ENCODE peak calls at places on chromosomes 6 and 20, in four cellular contexts. X, T, Y and P are unnamed samples.

GRCh38 chr6:110814488-110815259 is 595 bp downstream of the CDK19 start:
- DNase-seq in X (peak), T (peak), Y (no peak), P (peak)

GRCh38 chr20:17887331-17888030 is 81.1 kb downstream of the SNX5 start:
- DNase-seq in X (no peak), T (no peak), Y (no peak), P (no peak)

GRCh38 chr6:3418521-3419060 is 38.3 kb downstream of the SLC22A23 start:
- DNase-seq in X (no peak), T (no peak), Y (no peak), P (no peak)

GRCh38 chr20:17491041-17491440 is 40.1 kb downstream of the BFSP1 start:
- DNase-seq in X (no peak), T (no peak), Y (no peak), P (no peak)

GRCh38 chr20:10876558-10876957 is 202.8 kb upstream of the JAG1 start:
- DNase-seq in X (no peak), T (no peak), Y (no peak), P (no peak)

GRCh38 chr6:46490425-46491200 is 636 bp downstream of the RCAN2 start:
- DNase-seq in X (peak), T (peak), Y (no peak), P (peak)

GRCh38 chr6:36320475-36320874 is 16.2 kb downstream of the BNIP5 start:
- DNase-seq in X (no peak), T (no peak), Y (no peak), P (peak)

GRCh38 chr6:42698217-42698616 is 24.2 kb downstream of the PRPH2 start:
- DNase-seq in X (no peak), T (no peak), Y (no peak), P (no peak)

GRCh38 chr20:38268115-38268514 is 7.6 kb upstream of the KIAA1755 start:
- DNase-seq in X (no peak), T (no peak), Y (no peak), P (no peak)

GRCh38 chr6:11043961-11044711 is at the start of gene ELOVL2:
- DNase-seq in X (peak), T (peak), Y (no peak), P (peak)

GRCh38 chr6:19492631-19493030 is 344.5 kb upstream of the ID4 start:
- DNase-seq in X (no peak), T (no peak), Y (no peak), P (no peak)

GRCh38 chr20:38838326-38838725 is 32.8 kb downstream of the PPP1R16B start:
- DNase-seq in X (no peak), T (no peak), Y (no peak), P (no peak)

GRCh38 chr6:20845592-20845991 is 311.3 kb downstream of the CDKAL1 start:
- DNase-seq in X (no peak), T (no peak), Y (no peak), P (no peak)

GRCh38 chr6:86192123-86192522 is 549.4 kb upstream of the SYNCRIP start:
- DNase-seq in X (no peak), T (no peak), Y (no peak), P (peak)

GRCh38 chr20:48901326-48901725 is 20.2 kb upstream of the ARFGEF2 start:
- DNase-seq in X (no peak), T (no peak), Y (no peak), P (no peak)

GRCh38 chr6:89260832-89261231 is 43.7 kb upstream of the GABRR1 start:
- DNase-seq in X (no peak), T (peak), Y (no peak), P (no peak)

GRCh38 chr6:142846459-142846831 is 98.5 kb downstream of the HIVEP2 start:
- DNase-seq in X (no peak), T (no peak), Y (no peak), P (no peak)

GRCh38 chr6:85864453-85865401 is 222.0 kb upstream of the SYNCRIP start:
- DNase-seq in X (no peak), T (no peak), Y (no peak), P (no peak)

GRCh38 chr6:17865798-17866725 is 121.4 kb downstream of the KIF13A start:
- DNase-seq in X (no peak), T (no peak), Y (peak), P (peak)

GRCh38 chr6:161701051-161701450 is 427.2 kb upstream of the AGPAT4 start:
- DNase-seq in X (no peak), T (no peak), Y (no peak), P (no peak)
- TF ChIP-seq TEAD4 in X (no peak), T (no peak), Y (no peak), P (no peak)

GRCh38 chr6:107813555-107814194 is 10.4 kb downstream of the SCML4 start:
- DNase-seq in X (no peak), T (no peak), Y (no peak), P (no peak)
- TF ChIP-seq TEAD4 in X (no peak), T (no peak), Y (no peak), P (no peak)

DNA sequence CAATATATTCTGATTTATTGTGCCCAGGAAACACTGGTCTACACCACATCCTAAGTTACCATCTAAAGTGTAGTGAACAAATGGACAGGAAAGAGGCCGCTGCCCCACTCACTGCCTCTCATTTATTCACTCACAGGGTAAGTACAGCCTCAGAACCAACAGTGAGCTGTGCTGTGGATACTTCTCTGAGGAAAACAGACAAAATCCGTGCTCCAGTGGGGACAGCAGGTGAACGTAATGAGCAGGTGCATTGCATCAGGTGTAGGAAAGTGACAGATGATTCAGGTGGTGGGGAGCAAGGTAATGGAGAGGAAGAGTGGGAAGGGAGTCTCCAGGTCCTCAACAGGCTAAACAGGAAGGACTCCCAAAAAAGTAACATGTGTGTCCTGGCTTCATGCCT is 8.4 kb upstream of the ULBP2 start:
- DNase-seq in X (no peak), T (no peak), Y (no peak), P (no peak)
- TF ChIP-seq TEAD4 in X (no peak), T (no peak), Y (no peak), P (no peak)

GRCh38 chr20:20492521-20493334 is 124.8 kb downstream of the INSM1 start:
- DNase-seq in X (peak), T (peak), Y (no peak), P (no peak)

GRCh38 chr20:20491784-20492145 is 123.9 kb downstream of the INSM1 start:
- DNase-seq in X (no peak), T (no peak), Y (no peak), P (no peak)

GRCh38 chr20:20490673-20491072 is 122.8 kb downstream of the INSM1 start:
- DNase-seq in X (no peak), T (no peak), Y (no peak), P (no peak)

GRCh38 chr20:20489623-20490341 is 121.9 kb downstream of the INSM1 start:
- DNase-seq in X (no peak), T (no peak), Y (no peak), P (no peak)

DNA sequence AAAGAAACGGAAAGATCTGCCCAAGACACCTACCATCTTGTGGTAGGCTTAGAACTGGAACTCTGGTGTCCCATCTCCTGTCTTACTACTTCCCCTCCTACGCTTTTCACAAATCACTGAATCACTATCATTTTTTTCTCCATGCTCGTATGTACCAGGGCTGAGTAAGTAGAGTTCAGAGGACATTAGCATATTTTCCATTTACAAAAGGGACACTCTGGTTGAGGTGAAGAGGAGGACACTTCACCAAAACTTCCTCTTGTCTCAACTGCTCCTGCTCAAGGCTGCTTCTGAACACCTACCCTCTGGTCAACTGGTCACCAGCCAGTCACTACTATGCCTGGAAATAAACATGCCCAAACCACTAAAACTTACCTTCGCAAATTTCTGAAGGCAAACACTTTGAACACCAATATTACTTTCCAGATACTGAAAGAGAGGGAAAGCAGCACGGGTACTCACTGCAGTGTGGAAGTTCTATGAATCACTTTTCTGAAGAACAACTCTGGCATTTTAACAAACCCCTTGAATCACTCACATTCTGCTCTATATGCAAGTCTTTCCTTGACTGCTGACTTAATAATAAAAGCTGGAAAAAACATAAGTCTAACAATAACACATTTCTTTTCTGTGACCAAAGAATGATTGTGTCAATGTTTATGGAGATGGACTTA is 123.3 kb downstream of the INSM1 start:
- DNase-seq in X (no peak), T (no peak), Y (no peak), P (no peak)
- TF ChIP-seq TEAD4 in X (no peak), T (no peak), Y (no peak), P (no peak)